ENCODE peak calls at places on chromosomes 1 and 21, in four cellular contexts. W, A, G and H are unnamed samples.

GRCh38 chr1:99180915-99181314 is 83.4 kb upstream of the PLPPR4 start:
- ATAC-seq in G (no peak), W (no peak), A (peak; percentile 34), H (no peak)

GRCh38 chr1:150610576-150610975 is 18.8 kb downstream of the ENSA start:
- ATAC-seq in G (no peak), A (no peak), W (no peak), H (no peak)

GRCh38 chr1:7373251-7373650 is 397.8 kb upstream of the VAMP3 start:
- ATAC-seq in G (no peak), W (no peak), A (no peak), H (no peak)

GRCh38 chr1:36567601-36568341 is 85.1 kb upstream of the CSF3R start:
- ATAC-seq in W (no peak), A (no peak), G (no peak), H (no peak)

GRCh38 chr1:2255420-2256369 is 27.6 kb downstream of the SKI start:
- ATAC-seq in G (peak; percentile 59), A (peak; percentile 41), W (peak; percentile 66), H (peak; percentile 44)

GRCh38 chr21:38440746-38441145 is 57.5 kb downstream of the ERG start:
- ATAC-seq in A (no peak), W (no peak), G (no peak), H (no peak)

GRCh38 chr1:37234941-37235418 is 200.7 kb upstream of the GRIK3 start:
- ATAC-seq in A (no peak), G (no peak), W (no peak), H (no peak)

GRCh38 chr1:12613180-12613579 is 4.8 kb downstream of the DHRS3 start:
- ATAC-seq in G (no peak), W (no peak), A (no peak), H (no peak)

GRCh38 chr1:46611691-46612221 is 4.9 kb downstream of the MOB3C start:
- ATAC-seq in A (no peak), W (peak; percentile 77), G (no peak), H (no peak)

GRCh38 chr1:205926213-205926612 is 17.0 kb downstream of the SLC26A9 start:
- ATAC-seq in G (no peak), A (no peak), W (no peak), H (no peak)

GRCh38 chr1:89088597-89088996 is 23.6 kb upstream of the GBP1 start:
- ATAC-seq in G (no peak), A (no peak), W (no peak), H (no peak)